ENCODE peak calls at places on chromosomes 3 and 15, in six cellular contexts. One of them, this sample, is unnamed.

GRCh38 chr3:56980798-56981390 is 79.6 kb upstream of the SPATA12 start:
- DNase-seq in stomach: peak; percentile 50
- DNase-seq in OCI-LY7: no peak
- DNase-seq in PC-3: peak; percentile 95
- DNase-seq in Peyer's patch: no peak
- DNase-seq in GM23338: no peak
- DNase-seq in this sample: no peak

GRCh38 chr3:143653935-143654334 is 194.3 kb downstream of the SLC9A9 start:
- DNase-seq in stomach: no peak
- DNase-seq in OCI-LY7: no peak
- DNase-seq in PC-3: no peak
- DNase-seq in Peyer's patch: no peak
- DNase-seq in GM23338: no peak
- DNase-seq in this sample: no peak

GRCh38 chr3:31766654-31767053 is 214.4 kb downstream of the OSBPL10 start:
- DNase-seq in stomach: no peak
- DNase-seq in OCI-LY7: no peak
- DNase-seq in PC-3: no peak
- DNase-seq in Peyer's patch: no peak
- DNase-seq in GM23338: no peak
- DNase-seq in this sample: no peak

GRCh38 chr3:187507266-187507665 is 139.1 kb downstream of the RTP4 start:
- DNase-seq in stomach: no peak
- DNase-seq in OCI-LY7: no peak
- DNase-seq in PC-3: no peak
- DNase-seq in Peyer's patch: no peak
- DNase-seq in GM23338: no peak
- DNase-seq in this sample: no peak

GRCh38 chr3:121871434-121871833 is 22.8 kb upstream of the SLC15A2 start:
- DNase-seq in stomach: no peak
- DNase-seq in OCI-LY7: peak; percentile 26
- DNase-seq in PC-3: no peak
- DNase-seq in Peyer's patch: no peak
- DNase-seq in GM23338: no peak
- DNase-seq in this sample: no peak

GRCh38 chr15:93298901-93299300 is 209.9 kb upstream of the RGMA start:
- DNase-seq in stomach: no peak
- DNase-seq in OCI-LY7: no peak
- DNase-seq in PC-3: no peak
- DNase-seq in Peyer's patch: peak; percentile 66
- DNase-seq in GM23338: no peak
- DNase-seq in this sample: no peak

GRCh38 chr3:147701195-147701594 is 292.0 kb downstream of the ZIC1 start:
- DNase-seq in stomach: no peak
- DNase-seq in OCI-LY7: no peak
- DNase-seq in PC-3: no peak
- DNase-seq in Peyer's patch: no peak
- DNase-seq in GM23338: peak; percentile 21
- DNase-seq in this sample: no peak

GRCh38 chr15:38886315-38887163 is 321.9 kb upstream of the RASGRP1 start:
- DNase-seq in stomach: no peak
- DNase-seq in OCI-LY7: no peak
- DNase-seq in PC-3: peak; percentile 85
- DNase-seq in Peyer's patch: no peak
- DNase-seq in GM23338: no peak
- DNase-seq in this sample: no peak

GRCh38 chr3:123416173-123416572 is 32.7 kb downstream of the ADCY5 start:
- DNase-seq in stomach: no peak
- DNase-seq in OCI-LY7: no peak
- DNase-seq in PC-3: no peak
- DNase-seq in Peyer's patch: no peak
- DNase-seq in GM23338: no peak
- DNase-seq in this sample: no peak

GRCh38 chr3:66253790-66254620 is 33.2 kb downstream of the SLC25A26 start:
- DNase-seq in stomach: no peak
- DNase-seq in OCI-LY7: peak; percentile 46
- DNase-seq in PC-3: peak; percentile 38
- DNase-seq in Peyer's patch: no peak
- DNase-seq in GM23338: peak; percentile 45
- DNase-seq in this sample: peak; percentile 38

GRCh38 chr3:123143669-123144411 is 57.9 kb upstream of the SEC22A start:
- DNase-seq in stomach: no peak
- DNase-seq in OCI-LY7: no peak
- DNase-seq in PC-3: no peak
- DNase-seq in Peyer's patch: peak; percentile 77
- DNase-seq in GM23338: peak; percentile 41
- DNase-seq in this sample: no peak

GRCh38 chr3:11391172-11391879 is 119.1 kb downstream of the ATG7 start:
- DNase-seq in stomach: no peak
- DNase-seq in OCI-LY7: no peak
- DNase-seq in PC-3: no peak
- DNase-seq in Peyer's patch: no peak
- DNase-seq in GM23338: no peak
- DNase-seq in this sample: no peak

GRCh38 chr3:150428562-150428961 is 20.5 kb downstream of the TSC22D2 start:
- DNase-seq in stomach: no peak
- DNase-seq in OCI-LY7: no peak
- DNase-seq in PC-3: no peak
- DNase-seq in Peyer's patch: no peak
- DNase-seq in GM23338: no peak
- DNase-seq in this sample: no peak

GRCh38 chr15:92645051-92645631 is 10.4 kb downstream of the FAM174B start:
- DNase-seq in stomach: peak; percentile 65
- DNase-seq in OCI-LY7: no peak
- DNase-seq in PC-3: peak; percentile 72
- DNase-seq in Peyer's patch: no peak
- DNase-seq in GM23338: no peak
- DNase-seq in this sample: no peak

GRCh38 chr3:4852780-4853748 is 126.2 kb upstream of the BHLHE40 start:
- DNase-seq in stomach: no peak
- DNase-seq in OCI-LY7: no peak
- DNase-seq in PC-3: peak; percentile 20
- DNase-seq in Peyer's patch: no peak
- DNase-seq in GM23338: no peak
- DNase-seq in this sample: no peak

GRCh38 chr3:144754076-144754783 is 782.6 kb downstream of the DIPK2A start:
- DNase-seq in stomach: no peak
- DNase-seq in OCI-LY7: no peak
- DNase-seq in PC-3: no peak
- DNase-seq in Peyer's patch: no peak
- DNase-seq in GM23338: no peak
- DNase-seq in this sample: no peak

GRCh38 chr15:36185438-36185837 is 394.0 kb upstream of the CDIN1 start:
- DNase-seq in stomach: no peak
- DNase-seq in OCI-LY7: no peak
- DNase-seq in PC-3: no peak
- DNase-seq in Peyer's patch: no peak
- DNase-seq in GM23338: no peak
- DNase-seq in this sample: no peak

GRCh38 chr3:147652682-147653081 is 243.5 kb downstream of the ZIC1 start:
- DNase-seq in stomach: no peak
- DNase-seq in OCI-LY7: no peak
- DNase-seq in PC-3: peak; percentile 27
- DNase-seq in Peyer's patch: no peak
- DNase-seq in GM23338: no peak
- DNase-seq in this sample: no peak

GRCh38 chr15:96409231-96410138 is 79.0 kb downstream of the NR2F2 start:
- DNase-seq in stomach: no peak
- DNase-seq in OCI-LY7: no peak
- DNase-seq in PC-3: no peak
- DNase-seq in Peyer's patch: peak; percentile 51
- DNase-seq in GM23338: peak; percentile 67
- DNase-seq in this sample: no peak

GRCh38 chr15:66800584-66801235 is 98.7 kb downstream of the SMAD6 start:
- DNase-seq in stomach: no peak
- DNase-seq in OCI-LY7: no peak
- DNase-seq in PC-3: no peak
- DNase-seq in Peyer's patch: peak; percentile 26
- DNase-seq in GM23338: no peak
- DNase-seq in this sample: no peak

GRCh38 chr15:66798426-66799061 is 96.5 kb downstream of the SMAD6 start:
- DNase-seq in stomach: no peak
- DNase-seq in OCI-LY7: no peak
- DNase-seq in PC-3: peak; percentile 34
- DNase-seq in Peyer's patch: peak; percentile 36
- DNase-seq in GM23338: no peak
- DNase-seq in this sample: no peak

GRCh38 chr15:66797921-66798320 is 95.9 kb downstream of the SMAD6 start:
- DNase-seq in stomach: no peak
- DNase-seq in OCI-LY7: no peak
- DNase-seq in PC-3: no peak
- DNase-seq in Peyer's patch: no peak
- DNase-seq in GM23338: no peak
- DNase-seq in this sample: no peak

GRCh38 chr15:66801266-66801665 is 99.2 kb downstream of the SMAD6 start:
- DNase-seq in stomach: no peak
- DNase-seq in OCI-LY7: no peak
- DNase-seq in PC-3: no peak
- DNase-seq in Peyer's patch: no peak
- DNase-seq in GM23338: no peak
- DNase-seq in this sample: no peak

GRCh38 chr15:66799242-66799641 is 97.2 kb downstream of the SMAD6 start:
- DNase-seq in stomach: no peak
- DNase-seq in OCI-LY7: no peak
- DNase-seq in PC-3: no peak
- DNase-seq in Peyer's patch: no peak
- DNase-seq in GM23338: no peak
- DNase-seq in this sample: no peak
- H3K4me1 ChIP-seq in stomach: peaks cover 24% of the 10 kb centered on the region
- H3K4me1 ChIP-seq in OCI-LY7: no peaks in the 10 kb centered on the region
- H3K4me1 ChIP-seq in PC-3: peaks cover 49% of the 10 kb centered on the region
- H3K4me1 ChIP-seq in Peyer's patch: peaks cover 7% of the 10 kb centered on the region
- H3K4me1 ChIP-seq in GM23338: no peaks in the 10 kb centered on the region
- H3K4me1 ChIP-seq in this sample: no peaks in the 10 kb centered on the region

GRCh38 chr3:157132936-157133335 is 27.0 kb downstream of the CCNL1 start:
- DNase-seq in stomach: no peak
- DNase-seq in OCI-LY7: no peak
- DNase-seq in PC-3: peak; percentile 29
- DNase-seq in Peyer's patch: no peak
- DNase-seq in GM23338: no peak
- DNase-seq in this sample: no peak

GRCh38 chr3:157133434-157134320 is 26.3 kb downstream of the CCNL1 start:
- DNase-seq in stomach: no peak
- DNase-seq in OCI-LY7: no peak
- DNase-seq in PC-3: no peak
- DNase-seq in Peyer's patch: no peak
- DNase-seq in GM23338: no peak
- DNase-seq in this sample: no peak

GRCh38 chr3:157130881-157131251 is 29.1 kb downstream of the CCNL1 start:
- DNase-seq in stomach: no peak
- DNase-seq in OCI-LY7: no peak
- DNase-seq in PC-3: no peak
- DNase-seq in Peyer's patch: no peak
- DNase-seq in GM23338: peak; percentile 53
- DNase-seq in this sample: no peak

GRCh38 chr3:157131861-157132260 is 28.1 kb downstream of the CCNL1 start:
- DNase-seq in stomach: no peak
- DNase-seq in OCI-LY7: no peak
- DNase-seq in PC-3: peak; percentile 93
- DNase-seq in Peyer's patch: no peak
- DNase-seq in GM23338: no peak
- DNase-seq in this sample: no peak

DNA sequence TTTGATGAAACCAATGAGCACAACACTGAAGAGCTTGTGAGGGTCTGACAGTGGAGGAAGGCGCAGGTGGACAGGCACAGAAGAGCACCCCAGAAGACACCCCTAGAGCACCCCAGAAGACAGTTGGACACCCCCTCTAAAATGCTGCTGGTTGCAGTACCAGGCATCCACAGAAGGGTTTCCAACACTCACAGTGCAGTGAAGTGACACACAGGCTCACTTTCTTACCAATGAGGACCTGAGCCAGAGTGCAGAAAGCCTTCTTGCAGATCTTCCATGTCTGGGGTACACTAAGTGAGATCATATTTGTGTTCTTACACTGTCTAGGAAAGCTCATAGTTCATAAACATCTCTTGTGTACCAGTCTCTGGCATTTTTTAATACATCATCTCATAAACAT is 27.6 kb downstream of the CCNL1 start:
- DNase-seq in stomach: no peak
- DNase-seq in OCI-LY7: no peak
- DNase-seq in PC-3: no peak
- DNase-seq in Peyer's patch: no peak
- DNase-seq in GM23338: no peak
- DNase-seq in this sample: no peak
- H3K4me1 ChIP-seq in stomach: peaks cover 95% of the 10 kb centered on the region
- H3K4me1 ChIP-seq in OCI-LY7: peaks cover 21% of the 10 kb centered on the region
- H3K4me1 ChIP-seq in PC-3: peaks cover 98% of the 10 kb centered on the region
- H3K4me1 ChIP-seq in Peyer's patch: peaks cover 20% of the 10 kb centered on the region
- H3K4me1 ChIP-seq in GM23338: peaks cover 20% of the 10 kb centered on the region
- H3K4me1 ChIP-seq in this sample: peaks cover 44% of the 10 kb centered on the region

DNA sequence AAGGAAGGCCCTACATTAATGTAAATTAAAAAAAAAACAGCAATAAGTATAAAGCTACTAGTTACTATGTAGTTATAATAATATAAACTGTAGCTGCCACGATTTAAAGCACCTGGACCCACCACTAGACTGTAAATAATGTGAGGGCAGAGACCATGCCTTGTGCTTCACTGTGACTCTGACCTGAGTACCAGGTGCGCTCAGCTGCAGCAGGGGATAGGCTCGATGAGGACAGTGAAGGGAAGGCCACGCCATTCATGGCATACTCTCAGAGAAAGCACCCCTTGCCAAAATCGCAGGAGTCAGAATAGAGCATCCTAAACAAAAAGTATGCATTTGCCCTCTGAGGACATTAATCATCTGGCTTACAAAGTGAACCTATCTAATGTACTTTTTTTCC is 5.1 kb downstream of the FSTL1 start:
- DNase-seq in stomach: no peak
- DNase-seq in OCI-LY7: no peak
- DNase-seq in PC-3: no peak
- DNase-seq in Peyer's patch: no peak
- DNase-seq in GM23338: no peak
- DNase-seq in this sample: no peak
- H3K4me1 ChIP-seq in stomach: peaks cover 88% of the 10 kb centered on the region
- H3K4me1 ChIP-seq in OCI-LY7: no peaks in the 10 kb centered on the region
- H3K4me1 ChIP-seq in PC-3: peaks cover 49% of the 10 kb centered on the region
- H3K4me1 ChIP-seq in Peyer's patch: no peaks in the 10 kb centered on the region
- H3K4me1 ChIP-seq in GM23338: peaks cover 29% of the 10 kb centered on the region
- H3K4me1 ChIP-seq in this sample: no peaks in the 10 kb centered on the region

GRCh38 chr3:112676659-112677234 is 35.8 kb upstream of the CCDC80 start:
- DNase-seq in stomach: peak; percentile 50
- DNase-seq in OCI-LY7: peak; percentile 49
- DNase-seq in PC-3: peak; percentile 98
- DNase-seq in Peyer's patch: peak; percentile 85
- DNase-seq in GM23338: peak; percentile 51
- DNase-seq in this sample: peak; percentile 5
- H3K4me1 ChIP-seq in stomach: peaks cover 8% of the 10 kb centered on the region
- H3K4me1 ChIP-seq in OCI-LY7: peaks cover 11% of the 10 kb centered on the region
- H3K4me1 ChIP-seq in PC-3: peaks cover 52% of the 10 kb centered on the region
- H3K4me1 ChIP-seq in Peyer's patch: no peaks in the 10 kb centered on the region
- H3K4me1 ChIP-seq in GM23338: peaks cover 13% of the 10 kb centered on the region
- H3K4me1 ChIP-seq in this sample: peaks cover 39% of the 10 kb centered on the region

DNA sequence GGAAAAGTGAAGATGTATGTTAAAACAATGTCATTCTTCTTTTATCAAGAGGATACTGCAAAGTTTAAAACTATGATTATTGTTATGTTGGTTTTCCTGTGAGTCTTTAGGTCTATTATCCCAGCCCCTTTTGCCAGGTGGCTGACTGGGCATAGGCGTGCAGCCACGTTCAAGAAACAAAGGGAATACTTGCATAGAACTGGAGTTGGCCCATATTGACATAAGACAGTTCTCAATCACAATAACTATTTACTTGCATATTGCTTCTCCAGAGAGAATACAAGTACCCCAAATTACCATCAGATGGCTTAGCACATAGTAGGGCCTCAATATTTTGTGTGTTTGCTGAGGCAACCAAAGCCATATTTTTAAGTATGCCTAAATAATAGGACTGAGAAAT is 65.1 kb downstream of the RBMS3 start:
- DNase-seq in stomach: no peak
- DNase-seq in OCI-LY7: no peak
- DNase-seq in PC-3: no peak
- DNase-seq in Peyer's patch: no peak
- DNase-seq in GM23338: peak; percentile 50
- DNase-seq in this sample: no peak
- H3K4me1 ChIP-seq in stomach: no peaks in the 10 kb centered on the region
- H3K4me1 ChIP-seq in OCI-LY7: no peaks in the 10 kb centered on the region
- H3K4me1 ChIP-seq in PC-3: no peaks in the 10 kb centered on the region
- H3K4me1 ChIP-seq in Peyer's patch: no peaks in the 10 kb centered on the region
- H3K4me1 ChIP-seq in GM23338: peaks cover 54% of the 10 kb centered on the region
- H3K4me1 ChIP-seq in this sample: no peaks in the 10 kb centered on the region